ENCODE peak calls at places on chromosome 10, in six cellular contexts. One of them, this sample, is unnamed.

GRCh38 chr10:69409968-69410367 is 6.8 kb downstream of the TACR2 start:
- DNase-seq in endothelial cell: no peak
- DNase-seq in GM20000: peak; percentile 61
- DNase-seq in activated CD4-positive, CD25-positive, alpha-beta regulatory T cell: no peak
- DNase-seq in stimulated activated naive CD4-positive, alpha-beta T cell: no peak
- DNase-seq in SW480: no peak
- DNase-seq in this sample: no peak

GRCh38 chr10:121084675-121085070 is 233.5 kb downstream of the WDR11 start:
- DNase-seq in endothelial cell: no peak
- DNase-seq in GM20000: no peak
- DNase-seq in activated CD4-positive, CD25-positive, alpha-beta regulatory T cell: no peak
- DNase-seq in stimulated activated naive CD4-positive, alpha-beta T cell: no peak
- DNase-seq in SW480: no peak
- DNase-seq in this sample: no peak

GRCh38 chr10:13536674-13537366 is 8.0 kb upstream of the BEND7 start:
- DNase-seq in endothelial cell: peak; percentile 81
- DNase-seq in GM20000: peak; percentile 66
- DNase-seq in activated CD4-positive, CD25-positive, alpha-beta regulatory T cell: no peak
- DNase-seq in stimulated activated naive CD4-positive, alpha-beta T cell: no peak
- DNase-seq in SW480: peak; percentile 43
- DNase-seq in this sample: peak; percentile 74

GRCh38 chr10:74922921-74923320 is 96.5 kb downstream of the KAT6B start:
- DNase-seq in endothelial cell: no peak
- DNase-seq in GM20000: no peak
- DNase-seq in activated CD4-positive, CD25-positive, alpha-beta regulatory T cell: no peak
- DNase-seq in stimulated activated naive CD4-positive, alpha-beta T cell: no peak
- DNase-seq in SW480: no peak
- DNase-seq in this sample: no peak

GRCh38 chr10:78292987-78293865 is 259.6 kb downstream of the RPS24 start:
- DNase-seq in endothelial cell: no peak
- DNase-seq in GM20000: no peak
- DNase-seq in activated CD4-positive, CD25-positive, alpha-beta regulatory T cell: no peak
- DNase-seq in stimulated activated naive CD4-positive, alpha-beta T cell: no peak
- DNase-seq in SW480: no peak
- DNase-seq in this sample: peak; percentile 92

GRCh38 chr10:69089638-69090599 is 2.0 kb downstream of the SRGN start:
- DNase-seq in endothelial cell: no peak
- DNase-seq in GM20000: peak; percentile 50
- DNase-seq in activated CD4-positive, CD25-positive, alpha-beta regulatory T cell: peak; percentile 37
- DNase-seq in stimulated activated naive CD4-positive, alpha-beta T cell: peak; percentile 72
- DNase-seq in SW480: no peak
- DNase-seq in this sample: no peak

GRCh38 chr10:28302012-28302667 is 724 bp downstream of the MPP7 start:
- DNase-seq in endothelial cell: no peak
- DNase-seq in GM20000: no peak
- DNase-seq in activated CD4-positive, CD25-positive, alpha-beta regulatory T cell: no peak
- DNase-seq in stimulated activated naive CD4-positive, alpha-beta T cell: peak; percentile 8
- DNase-seq in SW480: peak; percentile 51
- DNase-seq in this sample: no peak

GRCh38 chr10:110083884-110084283 is 76.1 kb downstream of the ADD3 start:
- DNase-seq in endothelial cell: no peak
- DNase-seq in GM20000: no peak
- DNase-seq in activated CD4-positive, CD25-positive, alpha-beta regulatory T cell: no peak
- DNase-seq in stimulated activated naive CD4-positive, alpha-beta T cell: no peak
- DNase-seq in SW480: no peak
- DNase-seq in this sample: no peak

GRCh38 chr10:116752969-116753665 is 10.8 kb upstream of the HSPA12A start:
- DNase-seq in endothelial cell: no peak
- DNase-seq in GM20000: no peak
- DNase-seq in activated CD4-positive, CD25-positive, alpha-beta regulatory T cell: no peak
- DNase-seq in stimulated activated naive CD4-positive, alpha-beta T cell: no peak
- DNase-seq in SW480: no peak
- DNase-seq in this sample: no peak

GRCh38 chr10:86888585-86889381 is 68.6 kb downstream of the MMRN2 start:
- DNase-seq in endothelial cell: no peak
- DNase-seq in GM20000: peak; percentile 76
- DNase-seq in activated CD4-positive, CD25-positive, alpha-beta regulatory T cell: no peak
- DNase-seq in stimulated activated naive CD4-positive, alpha-beta T cell: no peak
- DNase-seq in SW480: peak; percentile 31
- DNase-seq in this sample: no peak

GRCh38 chr10:133292919-133293809 is 15.5 kb downstream of the TUBGCP2 start:
- DNase-seq in endothelial cell: no peak
- DNase-seq in GM20000: no peak
- DNase-seq in activated CD4-positive, CD25-positive, alpha-beta regulatory T cell: no peak
- DNase-seq in stimulated activated naive CD4-positive, alpha-beta T cell: no peak
- DNase-seq in SW480: peak; percentile 14
- DNase-seq in this sample: no peak

GRCh38 chr10:83448013-83448412 is 691.3 kb upstream of the GHITM start:
- DNase-seq in endothelial cell: no peak
- DNase-seq in GM20000: no peak
- DNase-seq in activated CD4-positive, CD25-positive, alpha-beta regulatory T cell: no peak
- DNase-seq in stimulated activated naive CD4-positive, alpha-beta T cell: no peak
- DNase-seq in SW480: no peak
- DNase-seq in this sample: no peak

GRCh38 chr10:114925675-114926204 is 12.3 kb upstream of the TRUB1 start:
- DNase-seq in endothelial cell: no peak
- DNase-seq in GM20000: peak; percentile 33
- DNase-seq in activated CD4-positive, CD25-positive, alpha-beta regulatory T cell: no peak
- DNase-seq in stimulated activated naive CD4-positive, alpha-beta T cell: no peak
- DNase-seq in SW480: peak; percentile 29
- DNase-seq in this sample: peak; percentile 12

GRCh38 chr10:96292971-96293909 is 11.0 kb upstream of the DNTT start:
- DNase-seq in endothelial cell: peak; percentile 34
- DNase-seq in GM20000: peak; percentile 52
- DNase-seq in activated CD4-positive, CD25-positive, alpha-beta regulatory T cell: no peak
- DNase-seq in stimulated activated naive CD4-positive, alpha-beta T cell: no peak
- DNase-seq in SW480: peak; percentile 70
- DNase-seq in this sample: no peak

GRCh38 chr10:106609466-106609865 is 555.0 kb downstream of the SORCS1 start:
- DNase-seq in endothelial cell: no peak
- DNase-seq in GM20000: no peak
- DNase-seq in activated CD4-positive, CD25-positive, alpha-beta regulatory T cell: no peak
- DNase-seq in stimulated activated naive CD4-positive, alpha-beta T cell: no peak
- DNase-seq in SW480: no peak
- DNase-seq in this sample: no peak

GRCh38 chr10:90047243-90047729 is 345.9 kb downstream of the KIF20B start:
- DNase-seq in endothelial cell: no peak
- DNase-seq in GM20000: peak; percentile 13
- DNase-seq in activated CD4-positive, CD25-positive, alpha-beta regulatory T cell: no peak
- DNase-seq in stimulated activated naive CD4-positive, alpha-beta T cell: no peak
- DNase-seq in SW480: no peak
- DNase-seq in this sample: no peak

This sample was measured in SJCRH30.